ENCODE peak calls at places on chromosomes 11 and 22, in four cellular contexts. J is AG09309, X is cardiac fibroblast, Z is AG04450. V is an unnamed sample.

GRCh38 chr22:37749831-37750595 is 53.2 kb downstream of the TRIOBP start:
- DNase-seq in X (peak), J (no peak), Z (no peak), V (peak)

GRCh38 chr22:18012528-18012927 is 11.8 kb downstream of the MICAL3 start:
- DNase-seq in Z (no peak), X (peak), J (no peak), V (no peak)

GRCh38 chr11:17932472-17932871 is 80.4 kb downstream of the SERGEF start:
- DNase-seq in J (no peak), Z (no peak), X (no peak), V (no peak)

GRCh38 chr11:72646024-72646423 is 28.2 kb downstream of the PDE2A start:
- DNase-seq in X (no peak), J (no peak), Z (no peak), V (no peak)

GRCh38 chr11:74442601-74443000 is 24.7 kb downstream of the KCNE3 start:
- DNase-seq in J (no peak), X (peak), Z (no peak), V (no peak)

GRCh38 chr11:6667733-6668374 is 12.2 kb upstream of the DCHS1 start:
- DNase-seq in X (peak), Z (no peak), J (no peak), V (peak)

GRCh38 chr11:130641884-130642283 is 193.4 kb downstream of the ADAMTS15 start:
- DNase-seq in J (no peak), Z (no peak), X (no peak), V (no peak)

GRCh38 chr11:74417379-74417804 is 19.2 kb upstream of the PGM2L1 start:
- DNase-seq in J (no peak), X (no peak), Z (no peak), V (peak)

GRCh38 chr11:116567721-116568242 is 205.0 kb downstream of the BUD13 start:
- DNase-seq in Z (no peak), X (no peak), J (no peak), V (no peak)

GRCh38 chr22:41833369-41834004 is 582 bp downstream of the SREBF2 start:
- DNase-seq in Z (no peak), X (peak), J (no peak), V (peak)

GRCh38 chr11:131246589-131247164 is 123.7 kb upstream of the NTM start:
- DNase-seq in X (no peak), Z (no peak), J (no peak), V (no peak)

GRCh38 chr11:79312591-79313267 is 128.1 kb downstream of the TENM4 start:
- DNase-seq in J (peak), Z (no peak), X (peak), V (peak)

GRCh38 chr11:65389294-65389980 is 3.0 kb downstream of the FRMD8 start:
- DNase-seq in J (no peak), X (no peak), Z (no peak), V (no peak)

GRCh38 chr11:85076535-85077330 is 550.4 kb downstream of the DLG2 start:
- DNase-seq in J (no peak), Z (no peak), X (peak), V (peak)

GRCh38 chr11:32288276-32288675 is 147.1 kb downstream of the WT1 start:
- DNase-seq in Z (no peak), J (no peak), X (no peak), V (no peak)
- TF ChIP-seq CTCF in Z (peak), J (no peak), X (no peak), V (no peak)

DNA sequence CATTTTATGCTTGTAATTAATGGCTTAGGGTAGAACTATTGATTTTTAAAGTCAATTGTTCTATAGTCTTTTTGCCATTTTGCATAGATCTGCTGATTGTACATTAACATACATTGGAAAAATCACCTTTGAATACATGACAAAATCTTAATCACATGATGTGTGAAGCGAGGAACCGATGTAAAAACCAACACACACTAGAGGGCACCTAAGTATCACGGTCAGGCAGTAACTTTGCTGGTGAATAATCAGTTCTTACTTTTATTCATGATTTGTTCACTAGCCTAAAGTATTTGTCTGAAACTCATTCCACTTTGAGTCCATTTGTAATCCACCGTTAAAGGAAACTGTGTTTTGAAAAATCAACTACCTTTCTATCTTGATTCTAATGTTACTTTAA is 28.2 kb downstream of the JHY start:
- DNase-seq in X (peak), J (peak), Z (no peak), V (peak)
- TF ChIP-seq CTCF in X (peak), J (peak), Z (peak), V (peak)

GRCh38 chr11:69444381-69445130 is 36.9 kb upstream of the LINC01488 start:
- DNase-seq in X (peak), J (peak), Z (peak), V (peak)
- TF ChIP-seq CTCF in X (peak), J (peak), Z (peak), V (peak)

DNA sequence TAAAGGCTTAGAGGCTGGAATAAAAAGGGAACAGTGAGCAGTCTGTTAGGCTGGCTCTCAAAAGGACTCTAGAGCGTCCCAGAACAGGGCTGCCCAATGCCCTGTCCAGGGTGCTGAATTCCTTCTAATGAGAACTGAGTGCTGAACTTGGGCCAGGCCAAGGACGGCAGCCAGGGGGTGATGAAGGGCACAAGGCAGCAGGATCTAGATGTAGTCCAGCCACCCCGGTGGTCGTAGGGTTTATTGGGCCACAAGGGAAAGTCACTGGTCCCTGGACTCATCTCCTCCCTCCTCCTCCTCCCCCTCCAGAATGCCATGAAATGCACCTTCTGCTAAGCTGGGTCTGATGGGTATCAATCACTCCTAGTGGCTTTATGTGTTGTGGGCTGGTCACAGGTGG is 19.2 kb downstream of the NPTXR start:
- DNase-seq in Z (peak), J (no peak), X (peak), V (peak)
- TF ChIP-seq CTCF in Z (peak), J (peak), X (peak), V (peak)

GRCh38 chr11:60345489-60345888 is 18.4 kb downstream of the MS4A6E start:
- DNase-seq in J (no peak), Z (no peak), X (peak), V (no peak)
- TF ChIP-seq CTCF in J (no peak), Z (no peak), X (no peak), V (no peak)

DNA sequence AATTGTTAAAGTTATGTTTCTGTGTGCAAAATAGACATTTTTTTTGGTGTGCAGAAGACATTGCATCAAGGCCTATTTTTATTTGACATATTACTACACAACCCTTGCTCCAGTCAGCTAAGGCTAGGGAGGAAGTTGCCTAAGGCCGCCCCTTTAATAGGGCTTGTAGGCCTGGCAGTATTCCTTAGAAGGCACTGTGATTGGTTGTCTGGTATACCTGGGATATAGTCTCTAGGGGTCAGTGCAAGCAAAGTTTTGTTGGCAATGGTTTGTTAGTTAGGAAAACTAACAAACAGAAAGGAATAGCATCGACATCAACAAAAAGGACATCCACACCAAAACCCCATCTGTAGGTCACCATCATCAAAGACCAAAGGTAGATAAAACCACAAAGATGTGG is 16.9 kb downstream of the CCDC15 start:
- DNase-seq in X (peak), J (no peak), Z (no peak), V (peak)
- TF ChIP-seq CTCF in X (no peak), J (peak), Z (no peak), V (peak)

GRCh38 chr11:12171921-12172320 is 61.5 kb downstream of the MICAL2 start:
- DNase-seq in J (no peak), X (no peak), Z (no peak), V (no peak)

GRCh38 chr11:12169822-12170221 is 59.4 kb downstream of the MICAL2 start:
- DNase-seq in X (no peak), Z (no peak), J (no peak), V (no peak)

GRCh38 chr11:12170984-12171383 is 60.6 kb downstream of the MICAL2 start:
- DNase-seq in J (no peak), Z (no peak), X (peak), V (peak)

GRCh38 chr11:12172493-12173013 is 62.2 kb downstream of the MICAL2 start:
- DNase-seq in Z (no peak), J (no peak), X (no peak), V (no peak)

DNA sequence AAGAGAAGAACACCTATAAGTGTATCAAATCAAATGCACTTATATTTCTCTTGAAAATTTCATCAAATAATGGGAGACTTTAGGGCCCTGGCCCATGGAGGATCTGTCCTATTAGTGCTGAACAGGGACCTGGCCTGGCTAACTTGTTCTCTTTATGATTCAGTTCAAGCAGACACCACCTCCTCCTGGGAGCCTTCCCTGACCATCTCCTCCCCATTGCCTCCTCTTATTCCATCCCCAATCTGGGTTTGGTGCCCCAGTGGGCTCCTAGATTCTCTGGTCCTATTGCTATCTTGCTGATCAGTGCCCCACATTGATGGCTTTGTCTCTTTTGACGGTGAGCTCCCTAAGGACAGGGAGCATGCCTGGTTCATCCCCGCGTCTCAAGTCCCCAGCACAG is 60.1 kb downstream of the MICAL2 start:
- DNase-seq in X (no peak), Z (no peak), J (no peak), V (no peak)
- TF ChIP-seq CTCF in X (no peak), Z (no peak), J (no peak), V (no peak)